ENCODE peak calls at places on chromosomes 5 and 9, in nine cellular contexts. V is adipocyte, Y is PC-3, M is uterus, G is AG04450, S is GM23248, C is brain microvascular endothelial cell, J is HFF-Myc, W is AG04449. N is an unnamed sample.

GRCh38 chr5:42912184-42912766 is 100.6 kb upstream of the SELENOP start:
- DNase-seq in V (peak), C (peak), J (peak), S (peak), W (no peak), M (no peak), G (peak), Y (peak), N (no peak)

GRCh38 chr9:82457959-82458358 is 469.4 kb downstream of the SPATA31D1 start:
- DNase-seq in S (no peak), V (no peak), M (no peak), W (no peak), Y (no peak), C (no peak), J (no peak), G (no peak), N (no peak)

GRCh38 chr9:76403352-76403751 is 9.1 kb upstream of the RFK start:
- DNase-seq in J (peak), G (peak), C (peak), W (peak), S (peak), M (no peak), Y (peak), V (peak), N (no peak)

GRCh38 chr9:72935595-72935994 is 17.3 kb downstream of the ALDH1A1 start:
- DNase-seq in S (no peak), M (no peak), Y (no peak), C (no peak), V (no peak), J (no peak), W (no peak), G (no peak), N (no peak)

GRCh38 chr5:151158287-151158661 is 695 bp upstream of the ANXA6 start:
- DNase-seq in W (no peak), S (no peak), J (no peak), V (no peak), Y (no peak), G (no peak), C (peak), M (peak), N (no peak)

GRCh38 chr5:149853019-149853648 is 91.5 kb downstream of the PDE6A start:
- DNase-seq in G (peak), C (peak), S (peak), V (peak), Y (peak), M (peak), W (peak), J (peak), N (peak)

GRCh38 chr5:77431719-77432118 is 60.4 kb downstream of the WDR41 start:
- DNase-seq in J (no peak), V (no peak), C (no peak), Y (no peak), W (no peak), G (no peak), S (no peak), M (no peak), N (no peak)

GRCh38 chr5:68169898-68170297 is 45.7 kb upstream of the PIK3R1 start:
- DNase-seq in J (no peak), G (no peak), Y (no peak), W (no peak), V (no peak), S (no peak), M (peak), C (no peak), N (no peak)

GRCh38 chr5:148620696-148621095 is 33.6 kb downstream of the HTR4 start:
- DNase-seq in S (no peak), Y (no peak), V (no peak), C (no peak), W (no peak), J (no peak), G (no peak), M (no peak), N (no peak)

GRCh38 chr9:84315278-84315877 is 25.2 kb downstream of the SLC28A3 start:
- DNase-seq in S (peak), C (peak), Y (peak), V (peak), M (peak), G (no peak), W (no peak), J (peak), N (no peak)

GRCh38 chr5:79436821-79437220 is 77.1 kb downstream of the HOMER1 start:
- DNase-seq in Y (no peak), G (no peak), W (no peak), J (no peak), C (no peak), S (peak), V (peak), M (no peak), N (no peak)

GRCh38 chr5:93621340-93621872 is 38.4 kb downstream of the NR2F1 start:
- DNase-seq in J (no peak), M (peak), V (peak), W (no peak), Y (peak), C (peak), G (no peak), S (no peak), N (no peak)

GRCh38 chr5:54756796-54757402 is 228.5 kb downstream of the ESM1 start:
- DNase-seq in Y (no peak), V (peak), C (no peak), G (no peak), W (no peak), J (no peak), S (peak), M (no peak), N (no peak)

GRCh38 chr5:38500861-38501260 is 55.6 kb downstream of the LIFR start:
- DNase-seq in C (peak), V (peak), Y (peak), S (peak), M (no peak), J (peak), W (peak), G (peak), N (peak)

GRCh38 chr9:134475051-134475790 is 149.0 kb downstream of the RXRA start:
- DNase-seq in S (peak), V (peak), G (no peak), C (peak), M (peak), Y (no peak), J (peak), W (peak), N (no peak)

GRCh38 chr9:121672213-121672612 is 20.8 kb downstream of the DAB2IP start:
- DNase-seq in M (no peak), W (no peak), S (peak), V (no peak), G (no peak), J (no peak), Y (no peak), C (no peak), N (no peak)

GRCh38 chr9:125867752-125868400 is 120.7 kb downstream of the PBX3 start:
- DNase-seq in G (no peak), M (no peak), W (no peak), C (peak), Y (peak), J (no peak), S (peak), V (peak), N (no peak)

GRCh38 chr5:579211-579610 is 32.9 kb upstream of the CEP72 start:
- DNase-seq in G (no peak), Y (no peak), S (no peak), J (no peak), W (no peak), C (no peak), M (no peak), V (no peak), N (no peak)

GRCh38 chr5:136615251-136615650 is 249.9 kb upstream of the TRPC7 start:
- DNase-seq in J (no peak), S (no peak), M (no peak), C (no peak), Y (peak), V (no peak), G (no peak), W (no peak), N (no peak)

GRCh38 chr9:107067715-107068416 is 204.9 kb downstream of the ZNF462 start:
- DNase-seq in V (no peak), C (no peak), G (no peak), W (no peak), M (no peak), Y (no peak), S (no peak), J (no peak), N (no peak)

GRCh38 chr9:105959491-105959890 is 265.1 kb downstream of the TMEM38B start:
- DNase-seq in W (no peak), M (no peak), Y (no peak), V (no peak), G (no peak), S (no peak), C (no peak), J (no peak), N (no peak)

GRCh38 chr5:36570268-36570667 is 36.1 kb upstream of the SLC1A3 start:
- DNase-seq in G (peak), W (no peak), V (no peak), S (peak), Y (no peak), M (no peak), C (peak), J (no peak), N (no peak)

GRCh38 chr5:2757563-2758311 is 6.3 kb upstream of the IRX2 start:
- DNase-seq in G (no peak), J (no peak), C (no peak), V (no peak), M (no peak), W (peak), S (peak), Y (peak), N (no peak)

GRCh38 chr9:105073147-105073546 is 145.2 kb upstream of the ABCA1 start:
- DNase-seq in V (no peak), G (no peak), M (no peak), C (no peak), Y (peak), S (peak), W (no peak), J (no peak), N (no peak)

GRCh38 chr5:178454821-178455479 is 135.2 kb downstream of the COL23A1 start:
- DNase-seq in G (no peak), Y (no peak), J (no peak), C (no peak), M (no peak), S (no peak), W (no peak), V (no peak), N (no peak)

GRCh38 chr9:99197987-99198386 is 23.8 kb downstream of the ALG2 start:
- DNase-seq in G (no peak), M (no peak), Y (no peak), V (no peak), J (no peak), C (no peak), S (no peak), W (no peak), N (no peak)

GRCh38 chr9:17134843-17135577 is at the start of gene CNTLN:
- DNase-seq in W (peak), G (peak), J (peak), V (peak), M (peak), Y (peak), C (peak), S (peak), N (peak)

GRCh38 chr5:126093041-126093440 is 330.2 kb upstream of the GRAMD2B start:
- DNase-seq in W (no peak), C (no peak), J (no peak), Y (no peak), G (no peak), M (no peak), S (no peak), V (no peak), N (no peak)

GRCh38 chr5:135433626-135434426 is 13.3 kb downstream of the DCANP1 start:
- DNase-seq in S (peak), Y (no peak), J (no peak), W (no peak), G (no peak), C (no peak), M (no peak), V (peak), N (no peak)

GRCh38 chr9:12604154-12604825 is 88.9 kb upstream of the TYRP1 start:
- DNase-seq in V (peak), Y (peak), S (peak), W (no peak), G (no peak), J (no peak), M (no peak), C (peak), N (peak)

GRCh38 chr9:74379718-74380117 is 117.4 kb upstream of the RORB start:
- DNase-seq in Y (peak), V (no peak), W (no peak), M (no peak), J (no peak), G (no peak), C (no peak), S (no peak), N (peak)

GRCh38 chr5:22605473-22605872 is 247.7 kb downstream of the CDH12 start:
- DNase-seq in S (no peak), C (no peak), J (no peak), V (no peak), M (no peak), W (no peak), G (no peak), Y (no peak), N (no peak)

GRCh38 chr5:132305420-132305819 is 11.2 kb downstream of the SLC22A4 start:
- DNase-seq in G (no peak), W (no peak), M (no peak), S (no peak), C (no peak), V (no peak), J (no peak), Y (no peak), N (no peak)

GRCh38 chr9:96856363-96857286 is 2.3 kb upstream of the ZNF782 start:
- DNase-seq in W (peak), V (peak), C (peak), G (peak), Y (peak), S (peak), M (peak), J (no peak), N (peak)

GRCh38 chr9:89750117-89750551 is 145.3 kb downstream of the GADD45G start:
- DNase-seq in M (peak), V (no peak), J (no peak), G (no peak), S (no peak), C (no peak), W (no peak), Y (no peak), N (no peak)

GRCh38 chr5:10445352-10445751 is 3.7 kb downstream of the ROPN1L start:
- DNase-seq in W (no peak), C (no peak), S (no peak), J (no peak), M (no peak), G (no peak), Y (no peak), V (no peak), N (no peak)

GRCh38 chr5:1797109-1797800 is 2.4 kb downstream of the MRPL36 start:
- DNase-seq in J (no peak), C (no peak), G (no peak), S (no peak), Y (no peak), M (no peak), W (no peak), V (no peak), N (no peak)

GRCh38 chr9:12765399-12765798 is 9.4 kb upstream of the LURAP1L start:
- DNase-seq in G (no peak), V (no peak), W (no peak), Y (no peak), C (no peak), M (no peak), S (no peak), J (no peak), N (no peak)

GRCh38 chr9:125950880-125951471 is 203.8 kb downstream of the PBX3 start:
- DNase-seq in M (no peak), V (no peak), Y (no peak), J (no peak), G (no peak), C (no peak), S (no peak), W (no peak), N (no peak)

GRCh38 chr5:164119806-164120440 is 614.5 kb downstream of the MAT2B start:
- DNase-seq in G (peak), S (peak), Y (no peak), V (peak), W (peak), J (peak), M (no peak), C (no peak), N (no peak)
- H3K4me3 ChIP-seq in G (no peak), S (no peak), Y (no peak), V (peak), W (no peak), J (no peak), M (no peak), C (no peak), N (no peak)

GRCh38 chr9:79578891-79579290 is 7.1 kb downstream of the TLE4 start:
- DNase-seq in W (no peak), G (no peak), Y (no peak), M (no peak), C (no peak), J (no peak), S (peak), V (peak), N (no peak)

GRCh38 chr9:79581794-79582193 is 10.0 kb downstream of the TLE4 start:
- DNase-seq in M (no peak), W (peak), C (peak), Y (peak), V (peak), J (peak), S (peak), G (peak), N (peak)

GRCh38 chr9:79579624-79580023 is 7.9 kb downstream of the TLE4 start:
- DNase-seq in W (no peak), Y (no peak), M (no peak), C (no peak), V (no peak), G (no peak), J (no peak), S (no peak), N (no peak)

GRCh38 chr9:79581388-79581787 is 9.6 kb downstream of the TLE4 start:
- DNase-seq in J (no peak), G (no peak), W (no peak), M (no peak), S (peak), C (peak), V (peak), Y (no peak), N (peak)

GRCh38 chr9:79580065-79580464 is 8.3 kb downstream of the TLE4 start:
- DNase-seq in J (no peak), S (no peak), Y (no peak), M (no peak), W (no peak), C (no peak), V (no peak), G (no peak), N (no peak)
- H3K4me3 ChIP-seq in J (peak), S (no peak), Y (no peak), M (no peak), W (no peak), C (no peak), V (no peak), G (no peak), N (no peak)

GRCh38 chr9:110146371-110146770 is 61.6 kb downstream of the C9orf152 start:
- DNase-seq in Y (no peak), C (no peak), W (no peak), S (peak), G (no peak), J (no peak), M (no peak), V (no peak), N (no peak)

GRCh38 chr9:110148868-110149267 is 59.1 kb downstream of the C9orf152 start:
- DNase-seq in J (no peak), C (peak), S (peak), Y (no peak), G (no peak), W (no peak), M (no peak), V (no peak), N (no peak)

GRCh38 chr9:110143969-110144545 is 63.9 kb downstream of the C9orf152 start:
- DNase-seq in W (no peak), M (no peak), G (no peak), V (no peak), C (no peak), S (no peak), J (no peak), Y (no peak), N (no peak)

GRCh38 chr9:110152704-110153374 is 55.1 kb downstream of the C9orf152 start:
- DNase-seq in S (peak), Y (peak), J (peak), M (no peak), G (no peak), C (peak), V (peak), W (no peak), N (no peak)

GRCh38 chr9:110148384-110148783 is 59.6 kb downstream of the C9orf152 start:
- DNase-seq in J (no peak), Y (no peak), V (peak), C (no peak), S (peak), M (no peak), W (no peak), G (no peak), N (no peak)
- H3K4me3 ChIP-seq in J (no peak), Y (no peak), V (peak), C (no peak), S (no peak), M (no peak), W (no peak), G (no peak), N (no peak)

GRCh38 chr9:129178983-129179382 is 922 bp upstream of the IER5L start:
- DNase-seq in S (no peak), V (no peak), C (no peak), Y (no peak), M (no peak), G (no peak), J (no peak), W (no peak), N (no peak)
- H3K4me3 ChIP-seq in S (no peak), V (no peak), C (no peak), Y (peak), M (no peak), G (no peak), J (no peak), W (no peak), N (peak)